ENCODE peak calls at places on chromosomes 7 and 10, in eight cellular contexts. G is astrocyte, E is fibroblast of lung, F is endodermal cell, D is H9, J is trophoblast cell, M is NT2/D1, K is neural progenitor cell. T is an unnamed sample.

GRCh38 chr10:24541239-24541753 is 182.4 kb downstream of the ARHGAP21 start:
- DNase-seq in G (no peak), E (no peak), F (no peak), D (no peak), J (peak), M (no peak), K (no peak), T (no peak)

GRCh38 chr7:26599982-26600381 is 264.4 kb downstream of the SKAP2 start:
- DNase-seq in G (no peak), E (no peak), F (no peak), D (no peak), J (no peak), M (no peak), K (no peak), T (no peak)

GRCh38 chr7:25832456-25832855 is 319.5 kb upstream of the NFE2L3 start:
- DNase-seq in G (no peak), E (no peak), F (no peak), D (no peak), J (no peak), M (no peak), K (no peak), T (no peak)

GRCh38 chr10:86223256-86223655 is 143.3 kb downstream of the GRID1 start:
- DNase-seq in G (no peak), E (no peak), F (no peak), D (no peak), J (no peak), M (no peak), K (no peak), T (no peak)

GRCh38 chr10:79449181-79450146 is 4.0 kb upstream of the ZCCHC24 start:
- DNase-seq in G (no peak), E (no peak), F (peak), D (no peak), J (no peak), M (no peak), K (peak), T (peak)

GRCh38 chr7:44541-44896 is 147.9 kb upstream of the FAM20C start:
- DNase-seq in G (no peak), E (no peak), F (no peak), D (no peak), J (no peak), M (no peak), K (no peak), T (no peak)

GRCh38 chr10:72273410-72274212 is at the start of gene DDIT4:
- DNase-seq in G (peak), E (peak), F (peak), D (peak), J (peak), M (peak), K (peak), T (peak)

GRCh38 chr7:128105228-128106022 is 74.2 kb upstream of the LRRC4 start:
- DNase-seq in G (no peak), E (no peak), F (no peak), D (no peak), J (no peak), M (no peak), K (no peak), T (no peak)

GRCh38 chr10:49739426-49739825 is 22.7 kb downstream of the OGDHL start:
- DNase-seq in G (no peak), E (no peak), F (peak), D (peak), J (no peak), M (no peak), K (no peak), T (no peak)

GRCh38 chr10:70198696-70199466 is 28.6 kb upstream of the SAR1A start:
- DNase-seq in G (no peak), E (no peak), F (peak), D (no peak), J (no peak), M (no peak), K (peak), T (peak)

GRCh38 chr10:20708305-20708704 is 188.8 kb downstream of the NEBL start:
- DNase-seq in G (no peak), E (no peak), F (no peak), D (no peak), J (no peak), M (no peak), K (no peak), T (no peak)

GRCh38 chr7:83032195-83032594 is 130.5 kb downstream of the PCLO start:
- DNase-seq in G (no peak), E (no peak), F (no peak), D (no peak), J (no peak), M (no peak), K (no peak), T (no peak)

GRCh38 chr7:77265666-77266065 is 66.0 kb upstream of the FGL2 start:
- DNase-seq in G (no peak), E (no peak), F (no peak), D (no peak), J (no peak), M (no peak), K (no peak), T (no peak)

GRCh38 chr7:87624628-87625027 is 3.6 kb upstream of the RUNDC3B start:
- DNase-seq in G (no peak), E (no peak), F (no peak), D (no peak), J (peak), M (no peak), K (no peak), T (no peak)

GRCh38 chr10:100904903-100905302 is 7.9 kb upstream of the SLF2 start:
- DNase-seq in G (no peak), E (no peak), F (no peak), D (no peak), J (no peak), M (no peak), K (no peak), T (no peak)

GRCh38 chr10:13247784-13248183 is 13.6 kb upstream of the UCMA start:
- DNase-seq in G (no peak), E (no peak), F (no peak), D (no peak), J (no peak), M (no peak), K (no peak), T (no peak)

GRCh38 chr10:5606864-5607263 is 59.5 kb downstream of the ASB13 start:
- DNase-seq in G (no peak), E (no peak), F (no peak), D (no peak), J (no peak), M (no peak), K (no peak), T (no peak)

GRCh38 chr10:13865758-13866491 is 279.2 kb downstream of the PRPF18 start:
- DNase-seq in G (peak), E (peak), F (peak), D (peak), J (peak), M (peak), K (peak), T (peak)

GRCh38 chr7:6162331-6162620 is 110.1 kb downstream of the CYTH3 start:
- DNase-seq in G (no peak), E (no peak), F (no peak), D (no peak), J (no peak), M (no peak), K (no peak), T (no peak)

GRCh38 chr10:101021692-101022251 is 9.2 kb downstream of the PDZD7 start:
- DNase-seq in G (no peak), E (no peak), F (no peak), D (no peak), J (no peak), M (no peak), K (no peak), T (no peak)

GRCh38 chr10:95178266-95178665 is 15.8 kb upstream of the ACSM6 start:
- DNase-seq in G (no peak), E (no peak), F (no peak), D (no peak), J (no peak), M (no peak), K (no peak), T (no peak)

GRCh38 chr10:75003891-75004290 is 107.6 kb upstream of the SAMD8 start:
- DNase-seq in G (no peak), E (no peak), F (no peak), D (no peak), J (peak), M (no peak), K (no peak), T (no peak)

GRCh38 chr7:156560075-156560474 is 80.5 kb upstream of the RNF32 start:
- DNase-seq in G (no peak), E (no peak), F (peak), D (peak), J (peak), M (no peak), K (peak), T (peak)

GRCh38 chr10:78288716-78289115 is 255.1 kb downstream of the RPS24 start:
- DNase-seq in G (no peak), E (no peak), F (no peak), D (no peak), J (no peak), M (no peak), K (no peak), T (no peak)

GRCh38 chr7:96300981-96301380 is 20.9 kb downstream of the SLC25A13 start:
- DNase-seq in G (no peak), E (peak), F (no peak), D (no peak), J (no peak), M (no peak), K (no peak), T (no peak)

GRCh38 chr10:71863203-71863602 is 12.2 kb upstream of the PSAP start:
- DNase-seq in G (peak), E (peak), F (no peak), D (no peak), J (peak), M (no peak), K (no peak), T (no peak)

GRCh38 chr10:98134117-98134430 is 383 bp upstream of the R3HCC1L start:
- DNase-seq in G (no peak), E (peak), F (no peak), D (no peak), J (peak), M (no peak), K (no peak), T (no peak)

DNA sequence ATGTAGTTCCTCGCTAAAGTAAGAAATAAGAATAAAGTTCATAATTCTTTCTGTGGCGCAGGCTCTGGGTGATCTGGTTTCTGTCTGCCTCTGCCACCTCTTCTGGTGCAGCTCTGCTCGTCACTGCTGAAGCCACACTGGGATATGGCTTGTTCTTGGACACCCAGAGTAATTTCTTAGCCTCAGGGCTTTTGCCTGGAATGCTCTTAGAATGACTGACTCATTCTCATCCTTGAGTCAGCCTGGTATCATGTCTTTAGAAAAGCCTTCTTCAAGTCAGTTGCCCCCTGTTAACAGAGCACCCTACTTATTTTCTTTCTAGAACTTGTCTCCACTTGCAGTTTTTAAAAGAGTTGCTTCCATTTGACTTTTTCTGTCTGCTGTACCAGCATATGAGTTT is 2.0 kb downstream of the ZSCAN25 start:
- DNase-seq in G (no peak), E (peak), F (no peak), D (no peak), J (peak), M (no peak), K (no peak), T (peak)
- H3K9ac ChIP-seq in G (no peak), E (no peak), F (no peak), D (no peak), J (no peak), M (peak), K (no peak), T (no peak)

GRCh38 chr10:52454476-52454875 is 140.4 kb downstream of the DKK1 start:
- DNase-seq in G (no peak), E (no peak), F (no peak), D (no peak), J (no peak), M (no peak), K (no peak), T (no peak)
- H3K9ac ChIP-seq in G (no peak), E (no peak), F (no peak), D (no peak), J (no peak), M (no peak), K (no peak), T (no peak)

DNA sequence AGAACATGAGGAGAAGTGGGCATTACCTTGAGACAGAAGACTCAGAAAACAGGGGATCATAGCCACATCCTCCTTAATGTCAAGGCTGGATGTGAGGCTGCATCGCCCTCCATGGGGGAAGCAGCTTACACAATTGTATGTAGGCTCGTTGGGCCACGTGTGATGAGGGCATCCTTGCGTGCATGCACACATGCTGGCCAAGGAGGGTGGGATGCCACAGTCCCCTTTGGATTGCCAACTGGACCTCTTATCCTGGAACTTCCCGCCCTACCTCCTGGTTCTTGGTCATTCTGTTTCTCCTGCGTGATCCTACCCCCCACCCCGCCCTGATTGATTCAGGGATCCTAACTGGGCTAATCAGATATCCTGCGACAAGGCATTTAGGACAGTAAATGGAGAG is 102.0 kb downstream of the PRKAG2 start:
- DNase-seq in G (no peak), E (no peak), F (no peak), D (no peak), J (no peak), M (no peak), K (no peak), T (no peak)
- H3K9ac ChIP-seq in G (no peak), E (no peak), F (no peak), D (no peak), J (no peak), M (no peak), K (no peak), T (no peak)

DNA sequence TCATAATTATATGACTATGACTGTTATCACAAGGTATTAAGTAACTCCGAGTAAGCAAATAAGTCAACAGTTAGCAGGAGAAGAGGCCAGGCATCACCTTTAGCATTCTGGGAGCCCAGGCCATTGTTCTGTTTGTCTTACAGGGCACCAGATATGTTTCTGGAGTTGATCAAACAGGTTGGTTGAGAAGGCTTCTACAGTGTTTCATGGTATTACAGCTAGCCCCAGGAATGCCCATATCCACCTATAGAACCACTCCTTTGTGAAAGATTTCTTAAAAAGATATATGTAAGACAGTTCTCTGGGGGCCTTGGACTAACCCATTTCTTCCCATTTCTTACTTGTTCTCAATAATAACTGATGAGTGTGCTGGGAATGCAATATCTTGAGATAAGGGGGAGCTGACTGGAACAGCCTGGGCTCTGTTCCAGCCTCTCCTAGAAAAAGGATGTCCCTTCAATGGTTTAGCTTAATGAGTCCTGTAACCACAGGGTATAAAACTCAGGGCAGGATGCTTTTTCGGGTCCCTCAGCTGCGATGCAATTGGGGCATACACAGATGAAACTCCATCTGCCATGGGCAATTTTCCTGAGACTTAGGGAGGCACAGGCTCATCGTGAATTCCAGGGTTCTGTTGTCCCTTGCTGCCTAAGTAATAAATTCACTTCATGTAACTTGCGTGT is 286.4 kb downstream of the BAMBI start:
- DNase-seq in G (no peak), E (no peak), F (no peak), D (no peak), J (peak), M (no peak), K (no peak), T (no peak)
- H3K9ac ChIP-seq in G (no peak), E (no peak), F (no peak), D (no peak), J (peak), M (no peak), K (no peak), T (no peak)

T was measured in mesendoderm.